ENCODE peak calls at places on chromosomes 11 and 22, in six cellular contexts. P is GM13977, T is GM20000, A is dorsolateral prefrontal cortex, U is MM.1S, V is lower leg skin. B is an unnamed sample.

GRCh38 chr11:103112364-103112763 is 3.1 kb downstream of the DYNC2H1 start:
- DNase-seq in U (no peak), T (no peak), P (no peak), A (no peak), V (no peak), B (no peak)

GRCh38 chr11:44006882-44007495 is 40.8 kb upstream of the ACCSL start:
- DNase-seq in A (no peak), T (no peak), P (no peak), U (no peak), V (no peak), B (no peak)

GRCh38 chr11:120184371-120184945 is 26.4 kb upstream of the OAF start:
- DNase-seq in T (no peak), V (no peak), P (no peak), A (peak; percentile 34), U (no peak), B (no peak)

GRCh38 chr11:35907648-35908431 is 36.0 kb upstream of the LDLRAD3 start:
- DNase-seq in V (peak; percentile 88), P (peak; percentile 30), A (no peak), U (no peak), T (peak; percentile 34), B (no peak)

GRCh38 chr22:49371325-49372110 is 456.2 kb downstream of the BRD1 start:
- DNase-seq in V (peak; percentile 8), T (no peak), U (no peak), A (peak; percentile 32), P (no peak), B (no peak)

GRCh38 chr11:35142481-35143207 is 3.7 kb downstream of the CD44 start:
- DNase-seq in P (no peak), A (no peak), T (peak; percentile 46), V (no peak), U (peak; percentile 59), B (no peak)

GRCh38 chr11:1943977-1944376 is 3.2 kb upstream of the MRPL23 start:
- DNase-seq in P (no peak), V (no peak), U (no peak), A (no peak), T (no peak), B (peak; percentile 1)

GRCh38 chr22:29158546-29158945 is 47.1 kb upstream of the EMID1 start:
- DNase-seq in P (no peak), V (no peak), A (no peak), T (no peak), U (no peak), B (no peak)

GRCh38 chr11:77771135-77771534 is 49.4 kb downstream of the RSF1 start:
- DNase-seq in P (no peak), V (no peak), A (no peak), U (no peak), T (no peak), B (no peak)

GRCh38 chr11:8011981-8012444 is 24.9 kb downstream of the EIF3F start:
- DNase-seq in A (no peak), P (no peak), V (no peak), U (no peak), T (no peak), B (no peak)

GRCh38 chr11:73478737-73479347 is 102.6 kb downstream of the RELT start:
- DNase-seq in A (no peak), V (no peak), U (peak; percentile 21), P (no peak), T (peak; percentile 9), B (no peak)
- TF ChIP-seq CTCF in A (peak; percentile 64), V (no peak), U (peak; percentile 76), P (peak; percentile 61), T (peak; percentile 42), B (peak; percentile 64)

GRCh38 chr11:111510311-111510710 is 1.9 kb downstream of the BTG4 start:
- DNase-seq in T (no peak), U (no peak), V (no peak), P (no peak), A (no peak), B (no peak)

GRCh38 chr11:111513240-111513605 is 1.0 kb upstream of the BTG4 start:
- DNase-seq in A (no peak), T (no peak), V (no peak), P (peak; percentile 27), U (no peak), B (no peak)

GRCh38 chr11:111512296-111513239 is at the start of gene BTG4:
- DNase-seq in U (peak; percentile 24), A (peak; percentile 47), V (no peak), T (peak; percentile 51), P (peak; percentile 54), B (peak; percentile 58)

GRCh38 chr11:111515591-111515990 is 1.0 kb downstream of the HOATZ start:
- DNase-seq in V (no peak), A (no peak), P (no peak), U (no peak), T (no peak), B (no peak)

DNA sequence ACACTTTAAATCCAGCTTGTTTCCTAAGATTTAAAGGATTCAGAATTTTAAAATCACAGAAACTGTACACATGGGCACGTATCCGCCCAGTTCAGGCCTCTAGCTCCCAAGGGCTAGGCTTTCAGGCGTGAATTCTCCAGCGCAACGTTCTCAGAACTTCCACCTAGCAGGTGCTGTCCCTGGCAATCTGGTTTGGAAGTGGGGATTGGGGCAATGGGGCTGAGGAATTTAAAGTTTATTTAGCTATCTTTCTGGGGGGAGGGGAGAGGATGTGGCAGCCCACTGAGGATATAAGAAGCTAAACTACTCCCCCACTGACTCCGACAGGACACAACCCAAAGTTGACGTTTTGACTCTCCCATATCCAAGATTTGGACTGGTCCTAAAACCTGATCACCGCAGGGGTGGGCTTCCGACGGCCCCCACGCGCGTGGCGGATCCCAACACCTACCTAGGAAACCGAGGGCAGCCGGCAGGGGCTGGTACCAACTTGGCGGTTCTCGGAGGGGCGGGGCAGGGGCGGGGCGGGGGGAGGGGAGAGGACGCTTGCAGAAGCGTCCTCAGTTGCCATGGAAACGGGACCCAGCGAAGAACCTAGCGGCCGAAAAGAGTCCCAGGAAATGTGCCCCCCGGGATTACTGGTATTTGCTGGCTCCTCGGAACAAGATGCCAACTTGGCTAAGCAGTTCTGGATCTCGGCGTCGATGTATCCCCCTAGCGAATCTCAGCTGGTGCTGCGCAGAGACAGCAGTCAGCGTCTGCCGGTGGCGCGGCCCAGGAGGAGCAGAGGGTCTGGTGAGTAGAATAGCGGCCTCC is at the start of gene HOATZ:
- DNase-seq in A (peak; percentile 49), T (no peak), V (no peak), U (no peak), P (no peak), B (peak; percentile 78)
- TF ChIP-seq CTCF in A (peak; percentile 26), T (no peak), V (no peak), U (no peak), P (no peak), B (no peak)

GRCh38 chr11:82671451-82671850 is 62.2 kb downstream of the FAM181B start:
- DNase-seq in A (no peak), P (no peak), T (no peak), U (no peak), V (no peak), B (no peak)

GRCh38 chr11:82682003-82682751 is 51.5 kb downstream of the FAM181B start:
- DNase-seq in P (no peak), V (no peak), A (no peak), U (peak; percentile 77), T (peak; percentile 28), B (no peak)

GRCh38 chr11:82675838-82676237 is 57.8 kb downstream of the FAM181B start:
- DNase-seq in P (no peak), A (no peak), T (no peak), U (no peak), V (no peak), B (no peak)

GRCh38 chr11:82680252-82680651 is 53.4 kb downstream of the FAM181B start:
- DNase-seq in A (no peak), V (no peak), U (no peak), P (no peak), T (no peak), B (no peak)

DNA sequence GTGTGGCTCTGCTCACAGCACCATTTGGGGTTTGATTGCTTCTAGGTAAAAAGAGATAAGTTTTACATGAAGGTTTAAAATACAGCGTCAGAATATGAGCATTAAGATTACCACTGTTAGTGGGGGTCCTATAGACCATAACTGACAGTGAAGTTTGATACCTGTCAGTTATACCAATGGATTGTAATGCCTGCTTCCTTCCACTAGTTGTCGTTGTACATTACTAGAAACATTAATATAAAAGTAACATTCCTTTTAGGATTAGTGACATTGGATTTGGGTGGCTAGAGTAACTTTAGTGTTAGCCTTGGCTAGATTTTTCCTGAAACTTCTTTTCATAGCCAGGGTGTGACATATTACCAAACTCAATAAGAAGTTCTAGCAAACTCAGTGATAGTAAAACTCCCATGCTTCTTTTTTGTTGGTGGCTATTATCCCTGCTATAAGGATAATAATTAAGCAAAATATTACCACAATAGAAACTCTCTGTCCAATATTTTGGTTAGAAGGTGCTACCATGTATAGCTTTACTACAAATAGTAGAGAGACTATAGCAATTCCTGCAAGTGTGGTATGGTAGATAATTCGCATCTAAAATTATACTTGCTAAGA is 57.1 kb downstream of the FAM181B start:
- DNase-seq in A (no peak), P (no peak), U (no peak), V (no peak), T (no peak), B (no peak)
- TF ChIP-seq CTCF in A (peak; percentile 37), P (peak; percentile 48), U (peak; percentile 48), V (no peak), T (peak; percentile 49), B (peak; percentile 22)

DNA sequence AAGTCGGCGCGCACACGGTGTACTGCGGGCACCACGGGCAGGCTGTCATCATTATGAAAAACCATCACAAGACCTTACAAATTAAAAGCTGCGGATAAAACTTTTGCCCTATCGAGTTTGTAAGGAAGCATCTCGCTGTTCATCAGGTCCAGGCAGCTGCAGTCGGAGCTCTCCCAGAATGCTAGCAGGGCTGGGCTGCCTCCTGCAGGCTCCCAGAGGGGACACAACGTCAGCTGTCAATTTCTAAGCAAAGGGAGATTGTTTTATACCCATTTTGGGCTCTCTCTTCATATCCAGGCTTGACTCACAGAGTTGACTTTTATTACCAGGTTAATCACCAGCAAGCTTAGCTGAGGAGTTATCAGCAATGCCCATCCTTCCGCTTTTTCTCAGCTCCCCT is 375.1 kb downstream of the OPCML start:
- DNase-seq in P (no peak), U (no peak), V (no peak), A (peak; percentile 60), T (no peak), B (no peak)
- TF ChIP-seq CTCF in P (no peak), U (peak; percentile 26), V (no peak), A (peak; percentile 36), T (no peak), B (peak; percentile 22)

DNA sequence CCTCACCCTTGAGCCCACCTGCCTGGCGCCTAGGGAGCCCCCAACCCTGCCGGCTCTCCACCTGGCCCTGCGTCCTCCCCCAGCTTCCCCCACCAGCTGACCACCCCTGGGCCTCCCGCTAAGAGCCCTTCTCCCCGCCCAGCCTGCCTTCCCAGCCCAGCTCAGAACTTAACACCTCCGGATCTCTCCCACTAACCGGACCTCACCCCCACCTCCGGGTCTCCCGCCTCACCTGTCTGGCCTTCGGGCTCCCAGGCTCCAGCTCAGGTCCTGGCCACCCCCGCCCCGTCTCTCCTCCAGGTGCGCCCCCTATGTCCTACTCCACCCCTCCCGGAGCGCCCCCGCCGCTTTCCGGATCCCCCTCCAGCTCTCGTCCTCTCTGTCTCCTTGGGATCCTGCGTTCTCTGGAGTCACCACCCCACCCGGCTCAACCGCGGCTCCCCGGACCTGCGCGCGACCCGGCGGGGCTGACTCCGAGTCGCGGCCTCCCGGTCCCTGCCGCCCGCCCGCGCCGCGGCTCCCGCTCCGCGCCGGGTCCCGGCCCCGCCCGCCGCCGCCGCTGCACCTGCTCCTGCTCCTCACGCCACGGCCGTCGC is at the start of gene KCNJ11:
- DNase-seq in U (no peak), V (no peak), T (no peak), A (no peak), P (no peak), B (peak; percentile 35)
- TF ChIP-seq CTCF in U (no peak), V (no peak), T (no peak), A (no peak), P (peak; percentile 8), B (no peak)

GRCh38 chr11:66336234-66337102 is at the start of gene RIN1:
- DNase-seq in V (peak; percentile 66), T (peak; percentile 85), P (peak; percentile 87), A (peak; percentile 78), U (no peak), B (peak; percentile 62)
- TF ChIP-seq CTCF in V (no peak), T (no peak), P (peak; percentile 42), A (peak; percentile 42), U (peak; percentile 17), B (peak; percentile 30)